ENCODE peak calls at places on chromosomes 2 and 18, in five cellular contexts. One of them, this sample, is unnamed.
A peak's percentile ranks its signal among the peaks of the same experiment; 100 is the strongest.

GRCh38 chr2:185227391-185227790 is 511.2 kb upstream of the FSIP2 start:
- DNase-seq in Caki2: no peak
- DNase-seq in mesothelial cell of epicardium: no peak
- DNase-seq in NCI-H1694: peak; percentile 45
- DNase-seq in iPS-NIHi11: no peak
- DNase-seq in this sample: no peak

GRCh38 chr2:29187926-29188325 is 72.7 kb downstream of the CLIP4 start:
- DNase-seq in NCI-H1694: no peak
- DNase-seq in iPS-NIHi11: no peak
- DNase-seq in Caki2: no peak
- DNase-seq in mesothelial cell of epicardium: no peak
- DNase-seq in this sample: no peak

GRCh38 chr18:37539236-37539635 is 26.4 kb downstream of the CELF4 start:
- DNase-seq in NCI-H1694: no peak
- DNase-seq in iPS-NIHi11: no peak
- DNase-seq in mesothelial cell of epicardium: no peak
- DNase-seq in Caki2: no peak
- DNase-seq in this sample: no peak

GRCh38 chr18:11995445-11996189 is 14.3 kb downstream of the IMPA2 start:
- DNase-seq in Caki2: peak; percentile 85
- DNase-seq in mesothelial cell of epicardium: no peak
- DNase-seq in iPS-NIHi11: peak; percentile 80
- DNase-seq in NCI-H1694: peak; percentile 23
- DNase-seq in this sample: peak; percentile 81

GRCh38 chr2:241559489-241560180 is 1.1 kb downstream of the BOK start:
- DNase-seq in Caki2: peak; percentile 63
- DNase-seq in mesothelial cell of epicardium: no peak
- DNase-seq in NCI-H1694: no peak
- DNase-seq in iPS-NIHi11: peak; percentile 89
- DNase-seq in this sample: peak; percentile 13

GRCh38 chr2:46258937-46259781 is 38.0 kb upstream of the EPAS1 start:
- DNase-seq in iPS-NIHi11: no peak
- DNase-seq in NCI-H1694: no peak
- DNase-seq in mesothelial cell of epicardium: no peak
- DNase-seq in Caki2: no peak
- DNase-seq in this sample: no peak

GRCh38 chr2:96427917-96428316 is 77.2 kb downstream of the NEURL3 start:
- DNase-seq in Caki2: peak; percentile 94
- DNase-seq in mesothelial cell of epicardium: no peak
- DNase-seq in NCI-H1694: no peak
- DNase-seq in iPS-NIHi11: no peak
- DNase-seq in this sample: no peak

GRCh38 chr2:61993422-61994024 is 88.0 kb downstream of the COMMD1 start:
- DNase-seq in Caki2: peak; percentile 34
- DNase-seq in mesothelial cell of epicardium: no peak
- DNase-seq in NCI-H1694: peak; percentile 41
- DNase-seq in iPS-NIHi11: peak; percentile 33
- DNase-seq in this sample: no peak

GRCh38 chr2:6864938-6865345 is 765 bp downstream of the CMPK2 start:
- DNase-seq in Caki2: no peak
- DNase-seq in mesothelial cell of epicardium: no peak
- DNase-seq in iPS-NIHi11: no peak
- DNase-seq in NCI-H1694: no peak
- DNase-seq in this sample: no peak

GRCh38 chr18:67509711-67510110 is 6.8 kb downstream of the DSEL start:
- DNase-seq in iPS-NIHi11: no peak
- DNase-seq in NCI-H1694: no peak
- DNase-seq in Caki2: no peak
- DNase-seq in mesothelial cell of epicardium: no peak
- DNase-seq in this sample: no peak

GRCh38 chr18:62717059-62717849 is 1.9 kb downstream of the PHLPP1 start:
- DNase-seq in Caki2: peak; percentile 39
- DNase-seq in iPS-NIHi11: no peak
- DNase-seq in mesothelial cell of epicardium: no peak
- DNase-seq in NCI-H1694: no peak
- DNase-seq in this sample: no peak

GRCh38 chr2:29443627-29444026 is 328.4 kb downstream of the CLIP4 start:
- DNase-seq in iPS-NIHi11: no peak
- DNase-seq in NCI-H1694: no peak
- DNase-seq in Caki2: no peak
- DNase-seq in mesothelial cell of epicardium: no peak
- DNase-seq in this sample: no peak

GRCh38 chr2:233116946-233117345 is 56.8 kb downstream of the INPP5D start:
- DNase-seq in iPS-NIHi11: peak; percentile 4
- DNase-seq in NCI-H1694: no peak
- DNase-seq in mesothelial cell of epicardium: no peak
- DNase-seq in Caki2: no peak
- DNase-seq in this sample: no peak

GRCh38 chr2:86791574-86791973 is 861 bp upstream of the CD8A start:
- DNase-seq in Caki2: no peak
- DNase-seq in mesothelial cell of epicardium: no peak
- DNase-seq in NCI-H1694: no peak
- DNase-seq in iPS-NIHi11: no peak
- DNase-seq in this sample: no peak

GRCh38 chr2:103448416-103448815 is 686.6 kb downstream of the TMEM182 start:
- DNase-seq in iPS-NIHi11: no peak
- DNase-seq in mesothelial cell of epicardium: no peak
- DNase-seq in Caki2: peak; percentile 63
- DNase-seq in NCI-H1694: peak; percentile 16
- DNase-seq in this sample: no peak

GRCh38 chr2:236180831-236181453 is 12.8 kb upstream of the GBX2 start:
- DNase-seq in iPS-NIHi11: peak; percentile 83
- DNase-seq in mesothelial cell of epicardium: no peak
- DNase-seq in NCI-H1694: peak; percentile 82
- DNase-seq in Caki2: peak; percentile 33
- DNase-seq in this sample: peak; percentile 77

GRCh38 chr2:112152476-112153178 is 14.4 kb downstream of the FBLN7 start:
- DNase-seq in NCI-H1694: no peak
- DNase-seq in mesothelial cell of epicardium: no peak
- DNase-seq in iPS-NIHi11: no peak
- DNase-seq in Caki2: no peak
- DNase-seq in this sample: no peak

GRCh38 chr2:96509847-96510230 is 4.7 kb upstream of the NEURL3 start:
- DNase-seq in mesothelial cell of epicardium: no peak
- DNase-seq in Caki2: no peak
- DNase-seq in NCI-H1694: no peak
- DNase-seq in iPS-NIHi11: no peak
- DNase-seq in this sample: no peak

GRCh38 chr2:66478311-66478710 is 43.4 kb downstream of the MEIS1 start:
- DNase-seq in NCI-H1694: no peak
- DNase-seq in iPS-NIHi11: no peak
- DNase-seq in mesothelial cell of epicardium: no peak
- DNase-seq in Caki2: no peak
- DNase-seq in this sample: no peak

GRCh38 chr2:216404010-216404618 is 8.2 kb upstream of the SMARCAL1 start:
- DNase-seq in iPS-NIHi11: peak; percentile 49
- DNase-seq in Caki2: no peak
- DNase-seq in NCI-H1694: peak; percentile 54
- DNase-seq in mesothelial cell of epicardium: no peak
- DNase-seq in this sample: peak; percentile 33

GRCh38 chr2:43240762-43241150 is 14.3 kb upstream of the ZFP36L2 start:
- DNase-seq in Caki2: no peak
- DNase-seq in mesothelial cell of epicardium: no peak
- DNase-seq in iPS-NIHi11: no peak
- DNase-seq in NCI-H1694: no peak
- DNase-seq in this sample: no peak

GRCh38 chr2:143429932-143430331 is 300.7 kb downstream of the ARHGAP15 start:
- DNase-seq in Caki2: peak; percentile 10
- DNase-seq in iPS-NIHi11: no peak
- DNase-seq in mesothelial cell of epicardium: no peak
- DNase-seq in NCI-H1694: no peak
- DNase-seq in this sample: no peak

GRCh38 chr18:33560686-33561370 is 17.2 kb upstream of the ASXL3 start:
- DNase-seq in iPS-NIHi11: peak; percentile 14
- DNase-seq in Caki2: peak; percentile 19
- DNase-seq in mesothelial cell of epicardium: no peak
- DNase-seq in NCI-H1694: no peak
- DNase-seq in this sample: peak; percentile 26

GRCh38 chr2:142270291-142270690 is 139.5 kb upstream of the LRP1B start:
- DNase-seq in iPS-NIHi11: no peak
- DNase-seq in Caki2: no peak
- DNase-seq in NCI-H1694: no peak
- DNase-seq in mesothelial cell of epicardium: no peak
- DNase-seq in this sample: no peak

GRCh38 chr2:85712849-85713612 is 18.9 kb downstream of the GNLY start:
- DNase-seq in Caki2: no peak
- DNase-seq in mesothelial cell of epicardium: no peak
- DNase-seq in iPS-NIHi11: no peak
- DNase-seq in NCI-H1694: no peak
- DNase-seq in this sample: no peak

GRCh38 chr2:196059491-196059960 is 9.1 kb downstream of the DNAH7 start:
- DNase-seq in Caki2: peak; percentile 11
- DNase-seq in iPS-NIHi11: no peak
- DNase-seq in mesothelial cell of epicardium: no peak
- DNase-seq in NCI-H1694: no peak
- DNase-seq in this sample: no peak

GRCh38 chr2:70233892-70234291 is 14.5 kb downstream of the TIA1 start:
- DNase-seq in mesothelial cell of epicardium: no peak
- DNase-seq in iPS-NIHi11: no peak
- DNase-seq in Caki2: no peak
- DNase-seq in NCI-H1694: no peak
- DNase-seq in this sample: no peak

GRCh38 chr2:177325554-177325953 is 61.0 kb upstream of the NFE2L2 start:
- DNase-seq in NCI-H1694: no peak
- DNase-seq in iPS-NIHi11: no peak
- DNase-seq in Caki2: peak; percentile 75
- DNase-seq in mesothelial cell of epicardium: no peak
- DNase-seq in this sample: no peak